ENCODE peak calls at places on chromosomes 4 and X, in six cellular contexts. M is HepG2, X is SK-N-SH, S is transverse colon, N is ovary, W is K562. D is an unnamed sample. For H3K27me3, the result is how much of the 10 kb centered on the place peaks cover.

GRCh38 chrX:87299563-87300160 is 217.9 kb upstream of the KLHL4 start:
- DNase-seq in M (peak), X (no peak), S (no peak), N (no peak), W (peak), D (no peak)

GRCh38 chr4:2256156-2256731 is 5.7 kb downstream of the MXD4 start:
- DNase-seq in M (no peak), X (peak), S (peak), N (peak), W (no peak), D (peak)

GRCh38 chrX:27597506-27597905 is 7.4 kb downstream of the DCAF8L2 start:
- DNase-seq in M (no peak), X (no peak), S (no peak), N (no peak), W (no peak), D (no peak)

GRCh38 chr4:32847466-32847865 is 2127.3 kb downstream of the PCDH7 start:
- DNase-seq in M (no peak), X (no peak), S (no peak), N (no peak), W (no peak), D (no peak)

GRCh38 chr4:101695176-101695575 is 95.4 kb upstream of the BANK1 start:
- DNase-seq in M (no peak), X (no peak), S (no peak), N (no peak), W (no peak), D (no peak)

GRCh38 chr4:64940698-64941097 is 531.4 kb upstream of the TECRL start:
- DNase-seq in M (no peak), X (no peak), S (no peak), N (no peak), W (no peak), D (no peak)

GRCh38 chr4:97984545-97985131 is 158.6 kb downstream of the STPG2 start:
- DNase-seq in M (no peak), X (no peak), S (no peak), N (no peak), W (peak), D (no peak)

GRCh38 chrX:136202889-136203288 is 48.3 kb downstream of the MAP7D3 start:
- DNase-seq in M (no peak), X (no peak), S (no peak), N (no peak), W (no peak), D (no peak)

GRCh38 chr4:81447551-81448266 is 24.0 kb downstream of the RASGEF1B start:
- DNase-seq in M (no peak), X (no peak), S (no peak), N (no peak), W (peak), D (no peak)

GRCh38 chrX:54865208-54865607 is 55.4 kb upstream of the TRO start:
- DNase-seq in M (no peak), X (no peak), S (no peak), N (no peak), W (no peak), D (no peak)

GRCh38 chr4:119946359-119946758 is 120.3 kb downstream of the MAD2L1 start:
- DNase-seq in M (no peak), X (no peak), S (no peak), N (no peak), W (no peak), D (no peak)

GRCh38 chr4:30952526-30953219 is 232.5 kb downstream of the PCDH7 start:
- DNase-seq in M (no peak), X (no peak), S (no peak), N (no peak), W (no peak), D (no peak)

GRCh38 chr4:151703401-151703800 is 57.4 kb downstream of the GATB start:
- DNase-seq in M (no peak), X (no peak), S (no peak), N (no peak), W (no peak), D (no peak)

GRCh38 chr4:16710198-16710597 is 188.2 kb downstream of the LDB2 start:
- DNase-seq in M (no peak), X (no peak), S (no peak), N (no peak), W (no peak), D (no peak)

GRCh38 chr4:103008875-103009729 is 10.4 kb downstream of the SLC9B1 start:
- DNase-seq in M (peak), X (peak), S (no peak), N (no peak), W (peak), D (no peak)

GRCh38 chrX:27162496-27162895 is 300.6 kb downstream of the PPP4R3C start:
- DNase-seq in M (no peak), X (no peak), S (no peak), N (no peak), W (no peak), D (no peak)

GRCh38 chrX:3549442-3549875 is 164.0 kb downstream of the PRKX start:
- DNase-seq in M (no peak), X (peak), S (no peak), N (no peak), W (no peak), D (no peak)

GRCh38 chrX:81304545-81304944 is 102.6 kb downstream of the SH3BGRL start:
- DNase-seq in M (no peak), X (no peak), S (no peak), N (no peak), W (no peak), D (no peak)

GRCh38 chr4:28357985-28358384 is 1497.3 kb downstream of the STIM2 start:
- DNase-seq in M (no peak), X (no peak), S (no peak), N (no peak), W (no peak), D (no peak)

GRCh38 chrX:39910651-39911050 is 187.1 kb downstream of the BCOR start:
- DNase-seq in M (no peak), X (no peak), S (no peak), N (no peak), W (no peak), D (no peak)

GRCh38 chr4:71540749-71541269 is 202.0 kb downstream of the SLC4A4 start:
- DNase-seq in M (no peak), X (no peak), S (no peak), N (no peak), W (no peak), D (no peak)

GRCh38 chr4:56506110-56506705 is 617 bp downstream of the ARL9 start:
- DNase-seq in M (no peak), X (peak), S (no peak), N (no peak), W (no peak), D (no peak)

GRCh38 chr4:52942936-52943335 is 80.8 kb downstream of the RASL11B start:
- DNase-seq in M (no peak), X (no peak), S (no peak), N (no peak), W (no peak), D (no peak)

GRCh38 chrX:112051546-112051945 is 31.0 kb downstream of the TRPC5 start:
- DNase-seq in M (no peak), X (no peak), S (no peak), N (no peak), W (no peak), D (no peak)

GRCh38 chr4:74098628-74098995 is 383 bp downstream of the CXCL2 start:
- DNase-seq in M (no peak), X (no peak), S (peak), N (peak), W (peak), D (peak)

GRCh38 chrX:2500091-2500680 is 590 bp downstream of the DHRSX start:
- DNase-seq in M (peak), X (peak), S (peak), N (peak), W (peak), D (no peak)

GRCh38 chr4:109873791-109874514 is 26.0 kb downstream of the LRIT3 start:
- DNase-seq in M (no peak), X (no peak), S (no peak), N (no peak), W (peak), D (no peak)

GRCh38 chrX:133909888-133910287 is 75.5 kb downstream of the GPC3 start:
- DNase-seq in M (no peak), X (no peak), S (no peak), N (no peak), W (no peak), D (no peak)

GRCh38 chrX:107715331-107716044 is 60.1 kb downstream of the TSC22D3 start:
- DNase-seq in M (no peak), X (peak), S (peak), N (no peak), W (no peak), D (no peak)

GRCh38 chr4:152539556-152540292 is 3.8 kb upstream of the FBXW7 start:
- DNase-seq in M (no peak), X (no peak), S (no peak), N (no peak), W (no peak), D (no peak)

GRCh38 chrX:132833373-132833772 is 125.1 kb downstream of the HS6ST2 start:
- DNase-seq in M (no peak), X (peak), S (no peak), N (no peak), W (no peak), D (no peak)

GRCh38 chrX:47877327-47877726 is 40.6 kb downstream of the ZNF81 start:
- DNase-seq in M (no peak), X (no peak), S (no peak), N (no peak), W (no peak), D (no peak)

GRCh38 chr4:95798727-95799126 is 41.2 kb upstream of the PDHA2 start:
- DNase-seq in M (no peak), X (no peak), S (no peak), N (no peak), W (no peak), D (no peak)

GRCh38 chr4:4595252-4595651 is 53.4 kb upstream of the STX18 start:
- DNase-seq in M (no peak), X (no peak), S (no peak), N (no peak), W (peak), D (no peak)

GRCh38 chrX:141468940-141469339 is 115.6 kb downstream of the SPANXA1 start:
- DNase-seq in M (no peak), X (no peak), S (no peak), N (no peak), W (no peak), D (no peak)

GRCh38 chr4:85776091-85776490 is 301.1 kb downstream of the ARHGAP24 start:
- DNase-seq in M (no peak), X (no peak), S (no peak), N (no peak), W (no peak), D (no peak)

GRCh38 chrX:71199252-71199651 is 23.8 kb upstream of the GJB1 start:
- DNase-seq in M (no peak), X (no peak), S (no peak), N (no peak), W (no peak), D (no peak)

GRCh38 chrX:71195959-71196727 is 26.9 kb upstream of the GJB1 start:
- DNase-seq in M (no peak), X (no peak), S (no peak), N (no peak), W (no peak), D (no peak)

DNA sequence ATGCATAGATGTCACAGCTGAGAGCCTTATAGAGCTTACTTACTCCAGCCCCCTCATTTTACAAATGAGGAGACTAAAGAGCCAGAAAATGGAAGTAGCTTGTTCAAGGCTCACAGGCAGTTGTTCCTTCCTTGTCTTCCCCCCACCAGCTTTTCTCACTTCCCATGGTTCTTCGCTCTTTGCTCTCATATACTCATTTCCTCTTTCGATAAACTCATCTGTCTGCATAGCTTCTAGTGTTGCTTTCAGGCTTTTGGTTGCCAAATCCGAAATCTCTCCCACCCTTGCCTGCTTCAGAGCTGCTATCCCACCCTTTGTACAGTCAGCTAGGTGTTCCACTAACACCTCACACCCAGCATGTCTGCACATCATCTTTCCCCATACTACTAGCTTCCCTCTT is 25.0 kb upstream of the GJB1 start:
- DNase-seq in M (no peak), X (no peak), S (no peak), N (no peak), W (no peak), D (no peak)
- H3K27ac ChIP-seq in M (no peak), X (no peak), S (no peak), N (no peak), W (no peak), D (no peak)

DNA sequence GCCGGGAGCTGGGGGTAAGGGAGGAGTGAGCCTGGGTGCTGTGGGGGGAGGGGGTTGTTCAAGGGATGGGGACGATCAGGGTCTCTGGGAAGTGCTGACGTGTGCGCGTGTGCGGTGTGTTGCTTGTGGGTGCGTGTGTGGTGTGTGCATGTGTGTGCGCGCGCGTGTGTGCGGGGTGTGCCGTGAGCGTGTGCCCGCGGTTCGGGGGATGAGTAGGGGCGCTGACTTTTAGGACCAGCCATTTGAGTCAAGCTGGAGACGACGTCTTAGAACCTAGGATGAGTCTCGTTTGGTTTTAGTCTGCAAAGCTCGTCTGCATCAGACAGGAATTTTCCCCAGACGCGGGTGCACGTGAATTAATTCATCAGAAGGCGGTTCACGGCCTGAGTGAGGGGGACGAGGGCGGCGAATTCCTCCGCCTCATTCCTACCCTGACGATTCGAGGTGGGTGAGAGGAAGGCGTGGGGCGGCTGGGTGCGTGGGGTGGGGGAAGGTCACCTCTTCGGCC is 950 bp upstream of the TMEM271 start:
- DNase-seq in M (no peak), X (peak), S (no peak), N (no peak), W (no peak), D (no peak)
- TF ChIP-seq EP300 in M (no peak), X (no peak), S (no peak), N (no peak), W (no peak), D (no peak)

GRCh38 chrX:9786839-9787635 is 808 bp downstream of the SHROOM2 start:
- DNase-seq in M (no peak), X (peak), S (no peak), N (peak), W (no peak), D (no peak)

GRCh38 chrX:9785944-9786741 is at the start of gene SHROOM2:
- DNase-seq in M (no peak), X (peak), S (no peak), N (peak), W (no peak), D (no peak)

GRCh38 chrX:9790866-9791265 is 4.6 kb downstream of the SHROOM2 start:
- DNase-seq in M (no peak), X (no peak), S (no peak), N (no peak), W (no peak), D (no peak)

GRCh38 chrX:9788908-9789307 is 2.7 kb downstream of the SHROOM2 start:
- DNase-seq in M (peak), X (no peak), S (no peak), N (peak), W (no peak), D (no peak)

DNA sequence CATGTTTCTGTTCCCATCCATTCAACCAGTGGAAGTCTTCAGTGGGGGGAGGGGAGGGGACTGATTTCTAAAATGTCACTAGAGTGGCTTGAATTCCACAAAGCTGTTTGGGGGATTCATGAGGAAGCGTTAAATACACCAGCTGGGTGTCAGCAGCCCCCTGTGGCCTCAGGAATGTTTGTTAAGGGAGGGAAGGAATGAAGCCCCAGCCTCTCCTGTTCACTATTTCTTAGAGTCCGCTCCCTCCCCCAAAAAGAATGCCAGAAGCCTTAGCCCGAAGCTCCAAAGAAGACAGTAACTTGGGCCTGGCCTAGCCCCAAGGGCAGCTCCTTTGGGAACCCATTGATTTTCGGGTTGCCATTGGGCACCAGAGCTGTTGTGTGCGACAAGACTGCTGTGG is 3.3 kb downstream of the SHROOM2 start:
- DNase-seq in M (no peak), X (no peak), S (no peak), N (no peak), W (no peak), D (no peak)
- H3K27me3 ChIP-seq in M (under half), X (under half), S (under half), N (under half), W (under half), D (under half)

GRCh38 chrX:153970398-153971123 is 1.1 kb downstream of the HCFC1 start:
- DNase-seq in M (peak), X (peak), S (no peak), N (peak), W (peak), D (peak)

GRCh38 chrX:153968754-153969124 is 2.9 kb downstream of the HCFC1 start:
- DNase-seq in M (no peak), X (no peak), S (peak), N (no peak), W (peak), D (peak)

GRCh38 chrX:153968255-153968654 is 3.4 kb downstream of the HCFC1 start:
- DNase-seq in M (no peak), X (no peak), S (no peak), N (no peak), W (no peak), D (no peak)

GRCh38 chrX:153969904-153970397 is 1.7 kb downstream of the HCFC1 start:
- DNase-seq in M (no peak), X (peak), S (no peak), N (peak), W (peak), D (no peak)

DNA sequence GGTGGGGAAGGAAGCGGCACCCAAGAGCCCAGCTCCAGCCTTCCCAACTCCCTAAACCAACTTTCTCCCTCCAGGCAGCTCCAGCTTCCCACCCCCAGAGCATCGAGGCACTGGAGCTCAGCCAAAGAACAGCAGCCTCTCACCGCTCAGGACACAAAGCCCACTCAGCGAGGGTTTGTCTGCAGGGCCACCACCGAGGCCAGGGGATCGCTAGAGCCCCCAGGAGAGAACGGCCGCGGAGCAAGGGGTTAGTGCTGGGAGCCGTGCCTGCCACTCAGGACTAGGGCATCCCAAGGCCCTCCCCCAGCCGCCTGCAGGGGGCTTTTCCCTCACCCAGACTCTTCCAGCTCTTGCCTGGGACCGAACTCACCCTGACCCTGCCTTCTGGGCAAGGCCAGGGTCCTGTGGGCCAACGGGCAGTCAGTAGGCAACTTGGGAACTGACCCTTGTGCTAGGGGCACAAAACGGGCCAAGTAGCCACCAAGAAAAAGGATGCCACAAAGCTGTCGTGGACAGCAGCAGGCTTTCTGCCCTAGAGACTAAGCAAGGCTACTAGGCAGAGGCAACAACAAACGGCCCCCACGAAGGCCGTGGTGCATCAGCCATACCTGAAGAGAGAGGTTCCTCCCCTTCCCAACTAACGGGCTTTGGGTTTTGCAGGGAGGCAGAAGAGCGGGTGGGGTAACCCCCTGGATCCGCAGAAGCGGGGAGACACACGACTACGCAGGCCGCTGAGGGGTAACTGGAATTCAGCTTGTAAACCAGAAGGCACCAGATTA is 2.3 kb downstream of the HCFC1 start:
- DNase-seq in M (no peak), X (no peak), S (no peak), N (no peak), W (no peak), D (peak)
- H3K27ac ChIP-seq in M (no peak), X (peak), S (peak), N (peak), W (peak), D (peak)

DNA sequence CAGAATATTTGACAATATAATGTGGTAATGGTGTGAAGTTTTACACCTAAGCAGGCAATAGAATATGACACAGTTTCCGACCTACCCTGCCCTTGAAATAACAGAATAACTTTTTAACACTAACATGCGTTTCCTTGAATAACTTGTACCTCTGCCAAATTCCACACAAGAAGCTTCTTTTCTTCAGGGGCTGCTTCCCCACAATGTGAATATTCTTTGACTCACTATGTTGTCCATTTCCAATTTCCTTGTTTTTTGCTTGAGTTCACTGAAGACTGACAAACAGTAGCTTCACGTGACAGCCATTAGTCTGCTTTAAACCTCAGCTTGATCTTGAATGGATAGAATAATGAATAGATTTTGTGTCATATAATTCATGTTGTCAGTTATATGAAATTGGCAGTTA is 14.3 kb downstream of the SHROOM3 start:
- DNase-seq in M (no peak), X (no peak), S (no peak), N (no peak), W (no peak), D (no peak)
- TF ChIP-seq EP300 in M (no peak), X (no peak), S (no peak), N (no peak), W (no peak), D (no peak)